ENCODE peak calls at places on chromosome 21, in four cellular contexts. F is H1, Q is tibial nerve, X is stomach. N is an unnamed sample.

GRCh38 chr21:21806711-21807597 is 808.7 kb downstream of the NCAM2 start:
- DNase-seq in F (no peak), Q (no peak), X (no peak), N (no peak)

GRCh38 chr21:22223385-22223784 is 1225.2 kb downstream of the NCAM2 start:
- DNase-seq in F (no peak), Q (no peak), X (no peak), N (no peak)

GRCh38 chr21:14114251-14114650 is 96.5 kb downstream of the LIPI start:
- DNase-seq in F (no peak), Q (no peak), X (no peak), N (no peak)

GRCh38 chr21:36322083-36322424 is 2.1 kb downstream of the MORC3 start:
- DNase-seq in F (no peak), Q (no peak), X (no peak), N (no peak)

GRCh38 chr21:15468368-15468767 is 261.4 kb upstream of the USP25 start:
- DNase-seq in F (no peak), Q (no peak), X (no peak), N (no peak)

GRCh38 chr21:32747396-32747795 is 19.6 kb upstream of the SYNJ1 start:
- DNase-seq in F (no peak), Q (no peak), X (no peak), N (no peak)

GRCh38 chr21:15457962-15458361 is 271.8 kb upstream of the USP25 start:
- DNase-seq in F (no peak), Q (no peak), X (no peak), N (no peak)

GRCh38 chr21:17438642-17439041 is 74.2 kb upstream of the CXADR start:
- DNase-seq in F (peak; percentile 49), Q (no peak), X (no peak), N (no peak)

GRCh38 chr21:37619464-37619974 is 252.9 kb downstream of the DYRK1A start:
- DNase-seq in F (no peak), Q (no peak), X (no peak), N (peak; percentile 68)

GRCh38 chr21:42465008-42465878 is 30.8 kb downstream of the RSPH1 start:
- DNase-seq in F (no peak), Q (no peak), X (peak; percentile 43), N (no peak)
- H3K4me3 ChIP-seq in F (no peak overlapping the region), Q (no peak overlapping the region), X (no peak overlapping the region), N (no peak overlapping the region)

DNA sequence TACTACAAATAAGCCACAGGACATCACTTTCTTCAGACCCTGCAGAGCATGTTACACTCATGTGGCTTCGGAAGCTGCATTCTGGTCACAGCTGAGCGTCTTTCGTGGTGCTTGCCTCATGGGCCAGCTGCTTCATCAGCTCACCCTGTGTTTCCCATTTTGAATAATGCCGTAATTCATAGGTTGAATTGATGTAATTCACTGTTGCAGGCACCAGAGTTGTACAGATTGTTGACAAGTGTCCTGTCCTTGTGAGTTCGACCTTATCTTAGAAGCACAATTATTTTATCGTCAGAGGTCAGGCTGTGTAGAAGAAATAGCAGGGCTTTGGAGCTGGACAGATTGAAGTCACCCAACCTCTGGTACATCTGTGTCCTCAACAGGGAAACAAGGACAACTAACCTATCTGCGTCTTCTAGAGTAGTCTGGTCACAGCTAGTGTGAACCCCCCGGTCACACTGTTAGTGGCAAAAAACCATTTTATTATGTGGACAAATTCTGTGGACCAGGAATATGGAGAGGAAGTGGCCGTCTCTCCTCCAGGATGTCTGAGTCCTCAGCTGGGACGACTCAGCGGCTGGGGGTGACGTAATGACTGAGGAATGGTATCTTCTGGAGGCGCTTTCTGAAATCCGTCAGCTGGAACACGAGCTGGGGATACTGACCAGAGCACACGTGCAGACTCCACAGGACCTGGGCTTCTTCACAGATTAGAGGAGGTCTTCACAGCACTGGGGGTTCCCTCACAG is 17.8 kb downstream of the PKNOX1 start:
- DNase-seq in F (no peak), Q (no peak), X (no peak), N (peak; percentile 93)
- TF ChIP-seq EP300 in F (no peak), Q (no peak), X (no peak), N (no peak)

GRCh38 chr21:34613679-34614442 is 1.1 kb downstream of the RCAN1 start:
- DNase-seq in F (no peak), Q (no peak), X (no peak), N (no peak)
- H3K27me3 ChIP-seq in F (peaks cover 23% of the 10 kb centered on the region), Q (no peaks in the 10 kb centered on the region), X (no peaks in the 10 kb centered on the region), N (no peaks in the 10 kb centered on the region)

GRCh38 chr21:44941567-44941966 is 1.7 kb downstream of the SLX9 start:
- DNase-seq in F (no peak), Q (no peak), X (no peak), N (no peak)
- H3K4me3 ChIP-seq in F (peak overlapping the region; percentile 78), Q (no peak overlapping the region), X (no peak overlapping the region), N (no peak overlapping the region)

GRCh38 chr21:38766987-38767722 is 38.6 kb upstream of the ETS2 start:
- DNase-seq in F (no peak), Q (no peak), X (peak; percentile 29), N (no peak)
- TF ChIP-seq EP300 in F (no peak), Q (no peak), X (no peak), N (no peak)

GRCh38 chr21:43360441-43361126 is 66.3 kb downstream of the SIK1 start:
- DNase-seq in F (no peak), Q (no peak), X (no peak), N (no peak)
- H3K27me3 ChIP-seq in F (no peaks in the 10 kb centered on the region), Q (no peaks in the 10 kb centered on the region), X (no peaks in the 10 kb centered on the region), N (no peaks in the 10 kb centered on the region)

GRCh38 chr21:44874497-44875331 is 1.2 kb upstream of the PTTG1IP start:
- DNase-seq in F (peak; percentile 73), Q (peak; percentile 50), X (peak; percentile 66), N (no peak)

GRCh38 chr21:44876849-44877575 is 3.5 kb upstream of the PTTG1IP start:
- DNase-seq in F (no peak), Q (no peak), X (no peak), N (no peak)

GRCh38 chr21:44873356-44874239 is at the start of gene PTTG1IP:
- DNase-seq in F (peak; percentile 98), Q (peak; percentile 96), X (peak; percentile 100), N (peak; percentile 99)

GRCh38 chr21:44874240-44874496 is 678 bp upstream of the PTTG1IP start:
- DNase-seq in F (no peak), Q (no peak), X (no peak), N (no peak)

GRCh38 chr21:44875341-44875740 is 1.9 kb upstream of the PTTG1IP start:
- DNase-seq in F (no peak), Q (peak; percentile 22), X (no peak), N (no peak)
- H3K4me3 ChIP-seq in F (peak overlapping the region; percentile 95), Q (no peak overlapping the region), X (peak overlapping the region; percentile 98), N (peak overlapping the region; percentile 99)

DNA sequence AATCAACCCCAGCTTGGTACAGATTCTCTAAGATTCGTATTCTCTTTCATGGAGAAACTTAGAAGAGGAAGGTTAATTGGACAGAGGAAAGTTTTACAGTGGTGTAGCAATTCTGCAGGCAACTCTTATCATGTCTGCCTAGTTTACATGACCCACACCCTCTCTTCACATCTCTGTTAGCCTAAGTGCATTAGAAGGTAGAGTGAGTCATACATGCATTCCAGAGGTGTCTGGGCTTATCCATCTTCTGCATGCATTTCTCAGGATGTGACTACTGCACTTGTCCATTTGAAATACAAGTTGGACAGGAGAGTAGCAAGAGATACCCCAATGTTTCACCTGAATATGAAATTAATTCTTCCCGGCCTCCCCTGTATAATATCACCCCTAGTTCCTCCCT is 578.4 kb upstream of the NCAM2 start:
- DNase-seq in F (no peak), Q (no peak), X (no peak), N (no peak)
- TF ChIP-seq EP300 in F (no peak), Q (no peak), X (no peak), N (no peak)

GRCh38 chr21:34635307-34635706 is 20.4 kb upstream of the RCAN1 start:
- DNase-seq in F (peak; percentile 77), Q (no peak), X (no peak), N (no peak)
- H3K27me3 ChIP-seq in F (no peaks in the 10 kb centered on the region), Q (peaks cover 4% of the 10 kb centered on the region), X (no peaks in the 10 kb centered on the region), N (no peaks in the 10 kb centered on the region)

GRCh38 chr21:46660505-46660904 is 25.0 kb downstream of the PRMT2 start:
- DNase-seq in F (no peak), Q (no peak), X (no peak), N (no peak)

GRCh38 chr21:46662367-46662654 is 26.8 kb downstream of the PRMT2 start:
- DNase-seq in F (no peak), Q (no peak), X (no peak), N (no peak)

GRCh38 chr21:46661627-46662366 is 26.3 kb downstream of the PRMT2 start:
- DNase-seq in F (no peak), Q (no peak), X (no peak), N (no peak)

GRCh38 chr21:46662765-46663500 is 27.5 kb downstream of the PRMT2 start:
- DNase-seq in F (no peak), Q (no peak), X (no peak), N (no peak)

DNA sequence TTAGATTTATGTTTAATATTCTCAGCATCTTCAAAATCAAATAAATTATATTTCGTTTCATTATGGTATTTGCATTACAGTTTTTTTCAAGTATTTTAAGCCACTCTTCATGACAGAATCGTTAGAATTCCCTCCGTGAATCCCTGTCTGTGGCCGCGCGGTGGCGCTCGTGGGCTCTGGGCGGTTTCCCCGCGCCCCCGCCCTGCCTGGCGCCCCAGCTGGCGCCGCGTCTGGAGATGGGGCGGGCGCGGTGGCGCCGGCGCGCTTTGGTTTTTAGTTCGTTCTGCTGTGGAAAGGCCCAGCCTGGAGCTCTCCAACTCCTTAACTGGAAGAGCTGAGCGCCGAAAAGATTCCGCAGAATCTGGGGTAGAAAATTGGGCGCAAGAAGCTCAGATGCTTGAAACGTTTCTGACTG is 25.7 kb downstream of the PRMT2 start:
- DNase-seq in F (peak; percentile 82), Q (peak; percentile 23), X (peak; percentile 40), N (no peak)
- H3K4me3 ChIP-seq in F (peak overlapping the region; percentile 51), Q (peak overlapping the region; percentile 13), X (peak overlapping the region; percentile 32), N (peak overlapping the region; percentile 49)

N was measured in esophagus muscularis mucosa.